ENCODE peak calls at places on chromosomes 16 and 17, in eight cellular contexts. Z, U, C, A, Q, D, W and G are unnamed samples.

GRCh38 chr16:50964491-50964890 is 186.6 kb downstream of the SALL1 start:
- DNase-seq in Z (no peak), U (no peak), C (no peak), A (no peak), Q (no peak), D (no peak), W (no peak), G (no peak)

GRCh38 chr16:16150117-16150877 is 73.0 kb downstream of the ABCC6 start:
- DNase-seq in Z (no peak), U (no peak), C (peak; percentile 76), A (peak; percentile 74), Q (peak; percentile 76), D (peak; percentile 28), W (no peak), G (peak; percentile 67)

GRCh38 chr16:81617021-81617346 is 162.1 kb upstream of the PLCG2 start:
- DNase-seq in Z (no peak), U (no peak), C (no peak), A (no peak), Q (no peak), D (no peak), W (no peak), G (no peak)

GRCh38 chr17:31437720-31438400 is 46.4 kb downstream of the RAB11FIP4 start:
- DNase-seq in Z (no peak), U (no peak), C (no peak), A (no peak), Q (no peak), D (no peak), W (no peak), G (no peak)

GRCh38 chr17:77571562-77571981 is 386.9 kb upstream of the TNRC6C start:
- DNase-seq in Z (no peak), U (no peak), C (no peak), A (no peak), Q (peak; percentile 6), D (no peak), W (peak; percentile 7), G (peak; percentile 53)

GRCh38 chr17:81871387-81872120 is 417 bp upstream of the ARHGDIA start:
- DNase-seq in Z (peak; percentile 81), U (peak; percentile 74), C (peak; percentile 95), A (peak; percentile 95), Q (peak; percentile 83), D (peak; percentile 89), W (peak; percentile 69), G (peak; percentile 99)

GRCh38 chr16:57998484-57998883 is 2.0 kb downstream of the ZNF319 start:
- DNase-seq in Z (no peak), U (no peak), C (peak; percentile 46), A (no peak), Q (no peak), D (no peak), W (no peak), G (peak; percentile 54)

GRCh38 chr16:50303041-50303604 is 36.8 kb downstream of the ADCY7 start:
- DNase-seq in Z (no peak), U (no peak), C (no peak), A (peak; percentile 7), Q (peak; percentile 57), D (no peak), W (no peak), G (peak; percentile 50)

GRCh38 chr17:56681561-56682266 is 88.2 kb downstream of the NOG start:
- DNase-seq in Z (no peak), U (no peak), C (no peak), A (no peak), Q (peak; percentile 98), D (no peak), W (no peak), G (no peak)

GRCh38 chr17:72361892-72362291 is 241.1 kb downstream of the SOX9 start:
- DNase-seq in Z (no peak), U (no peak), C (no peak), A (no peak), Q (peak; percentile 58), D (no peak), W (no peak), G (no peak)

GRCh38 chr17:81130385-81131288 is 34.7 kb upstream of the PVALEF start:
- DNase-seq in Z (peak; percentile 43), U (no peak), C (no peak), A (no peak), Q (no peak), D (no peak), W (no peak), G (peak; percentile 71)

GRCh38 chr16:8816967-8817662 is 19.5 kb downstream of the PMM2 start:
- DNase-seq in Z (no peak), U (no peak), C (no peak), A (no peak), Q (peak; percentile 35), D (no peak), W (no peak), G (no peak)

GRCh38 chr16:88922114-88922825 is 54.7 kb downstream of the CBFA2T3 start:
- DNase-seq in Z (no peak), U (no peak), C (peak; percentile 89), A (peak; percentile 90), Q (peak; percentile 39), D (peak; percentile 57), W (no peak), G (peak; percentile 93)

GRCh38 chr16:75224281-75224680 is 5.5 kb downstream of the CTRB1 start:
- DNase-seq in Z (no peak), U (no peak), C (no peak), A (no peak), Q (no peak), D (no peak), W (no peak), G (peak; percentile 74)

DNA sequence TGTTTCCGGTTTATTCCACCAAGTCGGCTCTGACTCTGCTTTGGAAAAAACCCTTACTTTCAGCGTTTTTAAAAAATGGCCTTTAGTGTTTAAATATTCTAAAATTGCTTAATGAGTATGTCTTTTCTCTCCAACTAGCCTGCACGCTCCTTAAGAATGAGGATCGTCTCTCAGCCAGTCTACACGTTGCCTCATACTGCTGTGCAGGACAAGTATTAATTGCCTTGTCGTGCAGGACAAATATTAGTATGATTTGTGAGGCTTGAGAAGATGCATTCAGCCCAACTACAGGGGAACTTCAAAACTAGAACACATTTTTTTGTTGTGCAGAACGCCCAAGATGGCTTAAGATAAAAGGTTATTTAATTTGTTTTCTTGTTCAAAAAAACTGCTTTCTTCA is 61.2 kb downstream of the MARCHF10 start:
- DNase-seq in Z (no peak), U (no peak), C (no peak), A (no peak), Q (no peak), D (no peak), W (no peak), G (no peak)
- H3K27me3 ChIP-seq in Z (no peaks in the 10 kb centered on the region), U (no peaks in the 10 kb centered on the region), C (peaks cover 9% of the 10 kb centered on the region), A (no peaks in the 10 kb centered on the region), Q (no peaks in the 10 kb centered on the region), D (no peaks in the 10 kb centered on the region), W (no peaks in the 10 kb centered on the region), G (peaks cover 2% of the 10 kb centered on the region)

GRCh38 chr17:61634942-61635538 is 44.0 kb upstream of the NACA2 start:
- DNase-seq in Z (no peak), U (no peak), C (no peak), A (no peak), Q (no peak), D (no peak), W (no peak), G (no peak)
- H3K4me3 ChIP-seq in Z (no peak overlapping the region), U (no peak overlapping the region), C (no peak overlapping the region), A (no peak overlapping the region), Q (no peak overlapping the region), D (no peak overlapping the region), W (no peak overlapping the region), G (no peak overlapping the region)

GRCh38 chr17:74031314-74032080 is 172.0 kb upstream of the RPL38 start:
- DNase-seq in Z (no peak), U (no peak), C (no peak), A (no peak), Q (no peak), D (no peak), W (no peak), G (no peak)
- H3K27me3 ChIP-seq in Z (no peaks in the 10 kb centered on the region), U (no peaks in the 10 kb centered on the region), C (peaks cover 95% of the 10 kb centered on the region), A (no peaks in the 10 kb centered on the region), Q (no peaks in the 10 kb centered on the region), D (no peaks in the 10 kb centered on the region), W (no peaks in the 10 kb centered on the region), G (no peaks in the 10 kb centered on the region)

DNA sequence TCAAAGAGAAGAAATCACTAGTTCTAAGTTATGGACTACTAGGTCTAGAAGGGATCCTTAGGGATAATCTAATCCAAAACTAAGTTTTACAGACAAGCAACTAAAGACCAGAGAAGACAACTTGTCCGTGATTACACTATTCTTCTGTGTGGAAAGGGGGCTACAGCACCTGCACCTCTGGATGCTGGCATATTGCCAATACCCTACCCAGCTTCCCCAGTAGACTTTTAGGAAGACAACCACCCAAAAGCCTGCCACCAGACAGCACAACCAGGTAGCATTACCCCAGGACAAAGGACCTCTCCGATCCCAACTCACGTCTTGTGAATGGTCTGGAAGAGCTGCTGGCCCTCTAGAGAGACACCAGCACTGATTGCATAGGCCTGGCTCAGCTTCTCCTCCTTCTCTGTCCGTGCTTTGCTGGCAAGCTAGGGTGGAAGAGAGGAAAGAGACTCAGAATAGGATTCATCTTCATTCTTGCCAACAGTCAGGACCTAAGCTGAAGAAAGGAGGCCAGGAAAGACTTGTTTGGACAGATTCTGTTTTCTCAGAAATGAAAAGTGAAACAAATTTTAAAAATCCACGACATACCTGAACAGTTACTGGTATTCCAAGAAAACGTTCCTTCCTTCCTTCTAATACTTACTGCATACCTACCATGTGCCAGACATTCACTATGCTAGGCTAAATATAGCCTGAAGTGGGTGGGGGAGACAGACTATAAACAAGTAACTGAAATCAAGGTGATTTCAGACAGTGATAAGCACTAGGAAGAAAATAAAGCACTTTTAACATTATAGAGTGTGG is 25.3 kb upstream of the TMEM101 start:
- DNase-seq in Z (no peak), U (no peak), C (no peak), A (no peak), Q (peak; percentile 49), D (no peak), W (peak; percentile 50), G (no peak)
- H3K4me3 ChIP-seq in Z (no peak overlapping the region), U (no peak overlapping the region), C (no peak overlapping the region), A (no peak overlapping the region), Q (no peak overlapping the region), D (no peak overlapping the region), W (no peak overlapping the region), G (no peak overlapping the region)

DNA sequence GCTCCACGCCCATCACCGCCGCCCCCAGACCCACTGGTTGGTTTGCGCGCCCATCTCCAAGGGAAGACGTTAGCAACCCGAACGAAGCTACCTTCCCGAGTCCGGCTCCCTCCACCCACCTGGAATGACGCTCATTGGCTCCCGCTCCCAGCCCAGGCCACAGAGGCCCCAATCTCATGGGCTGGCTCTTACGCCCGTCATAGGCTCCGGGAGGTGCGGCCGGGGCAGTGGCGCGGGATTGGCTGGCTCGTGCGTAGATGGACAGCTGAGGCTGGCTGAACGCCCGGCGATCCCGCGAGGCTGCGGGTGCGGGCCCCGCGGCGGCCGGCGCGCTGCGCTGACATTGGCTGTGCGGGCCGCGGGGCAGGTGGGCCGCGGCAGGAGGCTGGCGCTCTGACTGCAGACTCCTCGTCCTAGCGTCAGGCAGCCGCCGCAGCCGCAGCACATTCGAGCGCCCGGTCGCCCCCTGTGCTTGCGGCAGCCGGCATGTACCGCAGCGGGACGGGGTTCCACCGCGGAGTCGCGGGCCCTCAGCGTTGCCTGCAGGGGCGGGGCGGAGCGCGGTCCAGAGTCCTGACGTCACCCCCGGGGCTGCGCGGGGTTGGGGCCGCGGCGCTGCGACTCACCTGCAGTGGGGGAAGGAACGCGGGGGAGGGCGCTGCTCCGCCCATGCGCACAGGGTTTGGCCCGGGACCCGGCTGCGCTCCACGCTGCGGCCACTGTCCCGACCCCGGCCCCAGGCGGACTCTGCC is 453 bp upstream of the MYH10 start:
- DNase-seq in Z (peak; percentile 100), U (peak; percentile 93), C (peak; percentile 98), A (peak; percentile 99), Q (peak; percentile 100), D (peak; percentile 100), W (peak; percentile 100), G (peak; percentile 98)
- H3K27me3 ChIP-seq in Z (no peaks in the 10 kb centered on the region), U (no peaks in the 10 kb centered on the region), C (no peaks in the 10 kb centered on the region), A (no peaks in the 10 kb centered on the region), Q (no peaks in the 10 kb centered on the region), D (no peaks in the 10 kb centered on the region), W (no peaks in the 10 kb centered on the region), G (no peaks in the 10 kb centered on the region)